ENCODE peak calls at places on chromosome 3, in ten cellular contexts. R, P, M, X, B, H, O, I, L and K are unnamed samples.
A peak's percentile ranks its signal among the peaks of the same experiment; 100 is the strongest.

GRCh38 chr3:115245437-115245836 is 98.3 kb upstream of the ZBTB20 start:
- DNase-seq in M (no peak), I (no peak), R (no peak), B (no peak), L (no peak), P (no peak), O (no peak), X (peak; percentile 50), H (no peak), K (no peak)

GRCh38 chr3:181265750-181266333 is 276.3 kb upstream of the DNAJC19 start:
- DNase-seq in I (no peak), R (no peak), H (no peak), M (no peak), P (no peak), B (no peak), O (no peak), L (no peak), X (peak; percentile 26), K (no peak)

GRCh38 chr3:183013074-183013473 is 32.7 kb upstream of the DCUN1D1 start:
- DNase-seq in I (no peak), H (no peak), M (no peak), R (no peak), B (no peak), O (no peak), X (no peak), P (no peak), L (no peak), K (no peak)

GRCh38 chr3:100662113-100662823 is 47.0 kb upstream of the TFG start:
- DNase-seq in O (no peak), P (no peak), I (no peak), B (no peak), R (no peak), X (no peak), H (no peak), M (no peak), L (no peak), K (no peak)

GRCh38 chr3:37071921-37072320 is 78.6 kb downstream of the MLH1 start:
- DNase-seq in X (no peak), O (no peak), B (no peak), L (no peak), H (no peak), I (no peak), P (no peak), R (no peak), M (no peak), K (no peak)

GRCh38 chr3:168998792-168999191 is 664.7 kb downstream of the MECOM start:
- DNase-seq in L (no peak), P (no peak), H (no peak), O (no peak), I (no peak), M (no peak), X (no peak), B (no peak), R (no peak), K (no peak)

GRCh38 chr3:119990888-119991287 is 103.4 kb downstream of the GSK3B start:
- DNase-seq in B (no peak), H (no peak), M (no peak), L (no peak), P (no peak), R (no peak), X (no peak), I (no peak), O (no peak), K (no peak)

GRCh38 chr3:149277338-149277813 is 55.7 kb upstream of the CP start:
- DNase-seq in I (no peak), R (peak; percentile 31), B (no peak), O (no peak), P (no peak), M (no peak), X (peak; percentile 66), H (peak; percentile 13), L (no peak), K (no peak)

GRCh38 chr3:18656410-18656809 is 231.3 kb upstream of the SATB1 start:
- DNase-seq in B (no peak), R (no peak), P (no peak), O (no peak), M (no peak), H (no peak), L (no peak), X (no peak), I (no peak), K (no peak)